ENCODE peak calls at places on chromosomes 4 and X, in five cellular contexts. One of them, this sample, is unnamed.
A peak's percentile ranks its signal among the peaks of the same experiment; 100 is the strongest.

GRCh38 chr4:106247600-106247999 is 68.4 kb downstream of the TBCK start:
- DNase-seq in testis: no peak
- DNase-seq in astrocyte of the spinal cord: no peak
- DNase-seq in cardiac fibroblast: no peak
- DNase-seq in endodermal cell: no peak
- DNase-seq in this sample: no peak

GRCh38 chr4:16794816-16795445 is 103.5 kb downstream of the LDB2 start:
- DNase-seq in cardiac fibroblast: peak; percentile 68
- DNase-seq in astrocyte of the spinal cord: peak; percentile 63
- DNase-seq in testis: peak; percentile 81
- DNase-seq in endodermal cell: peak; percentile 92
- DNase-seq in this sample: peak; percentile 67

GRCh38 chr4:120850048-120850599 is 72.4 kb downstream of the PRDM5 start:
- DNase-seq in testis: no peak
- DNase-seq in cardiac fibroblast: peak; percentile 66
- DNase-seq in astrocyte of the spinal cord: peak; percentile 35
- DNase-seq in endodermal cell: no peak
- DNase-seq in this sample: no peak

GRCh38 chr4:178784491-178784890 is 1342.3 kb upstream of the AGA start:
- DNase-seq in astrocyte of the spinal cord: peak; percentile 40
- DNase-seq in cardiac fibroblast: no peak
- DNase-seq in testis: no peak
- DNase-seq in endodermal cell: no peak
- DNase-seq in this sample: no peak

GRCh38 chr4:102466298-102466697 is 34.9 kb upstream of the NFKB1 start:
- DNase-seq in astrocyte of the spinal cord: peak; percentile 45
- DNase-seq in testis: no peak
- DNase-seq in cardiac fibroblast: peak; percentile 54
- DNase-seq in endodermal cell: no peak
- DNase-seq in this sample: no peak

GRCh38 chr4:176150283-176150682 is 45.1 kb downstream of the SPATA4 start:
- DNase-seq in endodermal cell: no peak
- DNase-seq in cardiac fibroblast: peak; percentile 66
- DNase-seq in astrocyte of the spinal cord: peak; percentile 52
- DNase-seq in testis: no peak
- DNase-seq in this sample: no peak

GRCh38 chr4:3318561-3319021 is 25.8 kb downstream of the RGS12 start:
- DNase-seq in astrocyte of the spinal cord: no peak
- DNase-seq in endodermal cell: peak; percentile 96
- DNase-seq in cardiac fibroblast: no peak
- DNase-seq in testis: no peak
- DNase-seq in this sample: no peak

GRCh38 chrX:68146054-68146453 is 287.2 kb downstream of the OPHN1 start:
- DNase-seq in astrocyte of the spinal cord: peak; percentile 57
- DNase-seq in cardiac fibroblast: peak; percentile 70
- DNase-seq in testis: no peak
- DNase-seq in endodermal cell: no peak
- DNase-seq in this sample: no peak

GRCh38 chr4:47913858-47914218 is 545 bp downstream of the NFXL1 start:
- DNase-seq in endodermal cell: peak; percentile 84
- DNase-seq in testis: peak; percentile 45
- DNase-seq in cardiac fibroblast: no peak
- DNase-seq in astrocyte of the spinal cord: peak; percentile 14
- DNase-seq in this sample: peak; percentile 29

GRCh38 chrX:78545233-78545632 is 113.9 kb downstream of the RTL3 start:
- DNase-seq in testis: no peak
- DNase-seq in endodermal cell: no peak
- DNase-seq in astrocyte of the spinal cord: no peak
- DNase-seq in cardiac fibroblast: no peak
- DNase-seq in this sample: no peak

GRCh38 chrX:104130808-104131207 is 18.5 kb downstream of the ZCCHC18 start:
- DNase-seq in astrocyte of the spinal cord: no peak
- DNase-seq in cardiac fibroblast: no peak
- DNase-seq in testis: no peak
- DNase-seq in endodermal cell: no peak
- DNase-seq in this sample: no peak

GRCh38 chrX:104136241-104137019 is 20.4 kb downstream of the SLC25A53 start:
- DNase-seq in endodermal cell: peak; percentile 84
- DNase-seq in astrocyte of the spinal cord: peak; percentile 89
- DNase-seq in testis: peak; percentile 83
- DNase-seq in cardiac fibroblast: peak; percentile 92
- DNase-seq in this sample: peak; percentile 67

GRCh38 chrX:104137496-104137895 is 19.3 kb downstream of the SLC25A53 start:
- DNase-seq in astrocyte of the spinal cord: peak; percentile 4
- DNase-seq in cardiac fibroblast: peak; percentile 44
- DNase-seq in endodermal cell: no peak
- DNase-seq in testis: peak; percentile 35
- DNase-seq in this sample: no peak

GRCh38 chrX:104134583-104135261 is 22.1 kb downstream of the SLC25A53 start:
- DNase-seq in testis: no peak
- DNase-seq in astrocyte of the spinal cord: no peak
- DNase-seq in endodermal cell: no peak
- DNase-seq in cardiac fibroblast: no peak
- DNase-seq in this sample: no peak

DNA sequence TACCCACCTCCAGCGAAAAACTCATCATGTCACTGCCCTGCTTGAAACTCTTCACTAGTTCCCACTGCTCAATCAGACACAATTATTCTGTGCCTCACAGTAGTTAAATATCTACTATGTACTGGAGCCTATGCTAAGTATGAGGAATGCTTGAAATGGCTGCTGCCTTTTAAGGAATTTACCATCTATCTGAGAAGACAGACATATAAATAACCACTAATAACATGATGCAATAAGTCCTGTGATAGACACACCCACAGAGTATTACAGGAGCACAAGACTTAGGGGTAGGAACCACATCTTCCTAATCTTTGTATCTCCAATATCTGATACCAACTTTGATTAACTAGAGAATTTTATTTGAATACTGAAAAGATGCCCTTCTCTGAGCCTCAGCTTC is 21.1 kb downstream of the SLC25A53 start:
- DNase-seq in astrocyte of the spinal cord: peak; percentile 3
- DNase-seq in testis: no peak
- DNase-seq in endodermal cell: no peak
- DNase-seq in cardiac fibroblast: no peak
- DNase-seq in this sample: no peak
- H3K4me3 ChIP-seq in astrocyte of the spinal cord: peak overlapping the region; percentile 49
- H3K4me3 ChIP-seq in testis: no peak overlapping the region
- H3K4me3 ChIP-seq in endodermal cell: no peak overlapping the region
- H3K4me3 ChIP-seq in cardiac fibroblast: no peak overlapping the region
- H3K4me3 ChIP-seq in this sample: no peak overlapping the region

GRCh38 chr4:115331241-115331640 is 217.8 kb upstream of the NDST4 start:
- DNase-seq in cardiac fibroblast: no peak
- DNase-seq in testis: no peak
- DNase-seq in astrocyte of the spinal cord: no peak
- DNase-seq in endodermal cell: no peak
- DNase-seq in this sample: no peak
- H3K4me3 ChIP-seq in cardiac fibroblast: no peak overlapping the region
- H3K4me3 ChIP-seq in testis: no peak overlapping the region
- H3K4me3 ChIP-seq in astrocyte of the spinal cord: no peak overlapping the region
- H3K4me3 ChIP-seq in endodermal cell: no peak overlapping the region
- H3K4me3 ChIP-seq in this sample: no peak overlapping the region

GRCh38 chr4:54971474-54971950 is 153.9 kb downstream of the KDR start:
- DNase-seq in cardiac fibroblast: peak; percentile 76
- DNase-seq in astrocyte of the spinal cord: peak; percentile 74
- DNase-seq in testis: peak; percentile 20
- DNase-seq in endodermal cell: peak; percentile 65
- DNase-seq in this sample: no peak
- H3K4me3 ChIP-seq in cardiac fibroblast: no peak overlapping the region
- H3K4me3 ChIP-seq in astrocyte of the spinal cord: no peak overlapping the region
- H3K4me3 ChIP-seq in testis: no peak overlapping the region
- H3K4me3 ChIP-seq in endodermal cell: no peak overlapping the region
- H3K4me3 ChIP-seq in this sample: no peak overlapping the region

GRCh38 chrX:151973851-151974335 is 583 bp downstream of the GABRE start:
- DNase-seq in astrocyte of the spinal cord: peak; percentile 43
- DNase-seq in testis: peak; percentile 18
- DNase-seq in endodermal cell: no peak
- DNase-seq in cardiac fibroblast: peak; percentile 29
- DNase-seq in this sample: peak; percentile 38

GRCh38 chrX:151973262-151973661 is 1.2 kb downstream of the GABRE start:
- DNase-seq in astrocyte of the spinal cord: no peak
- DNase-seq in endodermal cell: peak; percentile 63
- DNase-seq in testis: no peak
- DNase-seq in cardiac fibroblast: no peak
- DNase-seq in this sample: no peak

GRCh38 chrX:151974336-151975227 is at the start of gene GABRE:
- DNase-seq in astrocyte of the spinal cord: peak; percentile 50
- DNase-seq in cardiac fibroblast: peak; percentile 42
- DNase-seq in endodermal cell: peak; percentile 78
- DNase-seq in testis: peak; percentile 55
- DNase-seq in this sample: peak; percentile 78

GRCh38 chrX:151970027-151970426 is 4.4 kb downstream of the GABRE start:
- DNase-seq in testis: no peak
- DNase-seq in endodermal cell: no peak
- DNase-seq in astrocyte of the spinal cord: no peak
- DNase-seq in cardiac fibroblast: no peak
- DNase-seq in this sample: no peak

DNA sequence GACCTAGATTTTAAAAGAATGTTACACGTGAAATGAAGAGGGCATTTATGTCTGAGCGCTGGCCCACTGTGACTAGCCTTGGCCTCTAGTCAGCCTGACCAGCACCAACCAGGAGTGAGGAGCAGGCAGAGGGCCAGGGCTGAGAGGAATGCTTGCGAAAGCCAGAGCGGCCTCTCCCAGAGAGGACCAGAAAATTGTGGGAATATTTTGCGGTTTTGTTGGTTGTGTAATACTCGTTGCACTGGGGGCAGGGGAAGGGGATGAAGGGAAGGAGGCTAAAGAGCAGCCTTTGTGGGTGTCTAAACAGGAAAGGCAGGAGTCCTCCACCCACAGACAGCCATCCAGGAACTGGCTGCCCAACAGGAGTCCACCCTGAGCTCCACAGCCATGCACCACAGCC is 3.8 kb downstream of the GABRE start:
- DNase-seq in testis: no peak
- DNase-seq in endodermal cell: no peak
- DNase-seq in astrocyte of the spinal cord: peak; percentile 91
- DNase-seq in cardiac fibroblast: peak; percentile 91
- DNase-seq in this sample: no peak
- H3K4me3 ChIP-seq in testis: no peak overlapping the region
- H3K4me3 ChIP-seq in endodermal cell: no peak overlapping the region
- H3K4me3 ChIP-seq in astrocyte of the spinal cord: no peak overlapping the region
- H3K4me3 ChIP-seq in cardiac fibroblast: no peak overlapping the region
- H3K4me3 ChIP-seq in this sample: no peak overlapping the region

This sample was measured in WERI-Rb-1.